ENCODE peak calls at places on chromosomes 13 and 19, in eight cellular contexts. L, E, K, O, S, X, I and D are unnamed samples.
A peak's percentile ranks its signal among the peaks of the same experiment; 100 is the strongest.

GRCh38 chr13:84362777-84363176 is 480.5 kb upstream of the SLITRK1 start:
- DNase-seq in K (no peak), X (no peak), E (no peak), L (no peak), O (no peak), S (peak; percentile 6), I (no peak), D (no peak)

GRCh38 chr19:15265214-15265613 is 33.0 kb upstream of the EPHX3 start:
- DNase-seq in E (peak; percentile 4), L (no peak), X (no peak), I (no peak), S (no peak), K (no peak), O (no peak), D (no peak)

GRCh38 chr13:23570931-23571330 is 719 bp downstream of the TNFRSF19 start:
- DNase-seq in L (no peak), K (no peak), O (no peak), S (peak; percentile 13), I (no peak), E (no peak), X (peak; percentile 35), D (no peak)

GRCh38 chr19:7911509-7912143 is 3.0 kb upstream of the TGFBR3L start:
- DNase-seq in K (no peak), X (no peak), S (no peak), E (no peak), L (no peak), O (peak; percentile 11), I (no peak), D (no peak)

GRCh38 chr13:46913757-46914156 is 16.9 kb upstream of the HTR2A start:
- DNase-seq in X (no peak), O (no peak), S (peak; percentile 38), E (no peak), L (no peak), I (no peak), K (no peak), D (no peak)

GRCh38 chr13:45367358-45367757 is 26.4 kb upstream of the TPT1 start:
- DNase-seq in K (peak; percentile 29), L (peak; percentile 63), S (peak; percentile 94), E (no peak), O (no peak), X (peak; percentile 80), I (peak; percentile 82), D (no peak)

GRCh38 chr13:72920097-72920496 is 138.2 kb downstream of the PIBF1 start:
- DNase-seq in E (no peak), K (no peak), L (no peak), I (no peak), O (no peak), S (peak; percentile 42), X (no peak), D (no peak)

GRCh38 chr13:43831088-43831487 is 44.3 kb upstream of the ENOX1 start:
- DNase-seq in O (no peak), X (no peak), S (peak; percentile 48), L (no peak), K (no peak), E (no peak), I (no peak), D (no peak)

GRCh38 chr13:37127706-37128241 is 22.3 kb upstream of the CSNK1A1L start:
- DNase-seq in O (no peak), E (no peak), X (no peak), S (peak; percentile 85), I (no peak), L (no peak), K (no peak), D (peak; percentile 56)

GRCh38 chr13:23044906-23045305 is 135.9 kb upstream of the SGCG start:
- DNase-seq in O (no peak), I (no peak), X (no peak), K (no peak), E (no peak), S (no peak), L (no peak), D (no peak)

GRCh38 chr13:52051400-52051799 is 26.9 kb downstream of the UTP14C start:
- DNase-seq in I (no peak), X (no peak), L (no peak), O (no peak), E (no peak), S (no peak), K (no peak), D (no peak)

GRCh38 chr13:39062004-39062403 is 23.7 kb downstream of the NHLRC3 start:
- DNase-seq in O (no peak), X (no peak), L (no peak), K (no peak), E (no peak), S (no peak), I (no peak), D (no peak)

GRCh38 chr13:68927387-68928026 is 1180.1 kb upstream of the ATXN8OS start:
- DNase-seq in I (no peak), S (no peak), K (no peak), O (no peak), L (no peak), X (peak; percentile 70), E (peak; percentile 52), D (no peak)

GRCh38 chr19:8571006-8571411 is 6.2 kb downstream of the MYO1F start:
- DNase-seq in X (no peak), K (no peak), I (peak; percentile 38), O (no peak), E (no peak), L (no peak), S (peak; percentile 92), D (no peak)

GRCh38 chr13:89150362-89150761 is 1479.2 kb downstream of the SLITRK5 start:
- DNase-seq in S (no peak), K (no peak), L (no peak), I (no peak), E (no peak), O (no peak), X (peak; percentile 46), D (no peak)

GRCh38 chr13:99660101-99660500 is 158.8 kb downstream of the TM9SF2 start:
- DNase-seq in K (no peak), L (no peak), E (no peak), X (no peak), S (no peak), I (no peak), O (no peak), D (no peak)

GRCh38 chr19:10230155-10230903 is 802 bp downstream of the S1PR2 start:
- DNase-seq in S (peak; percentile 68), I (peak; percentile 67), X (peak; percentile 67), K (no peak), E (peak; percentile 37), L (peak; percentile 57), O (peak; percentile 72), D (no peak)

GRCh38 chr19:13042443-13043130 is 47.3 kb downstream of the NFIX start:
- DNase-seq in X (no peak), I (no peak), K (no peak), L (no peak), E (no peak), O (no peak), S (peak; percentile 65), D (no peak)

GRCh38 chr19:13038306-13039210 is 43.3 kb downstream of the NFIX start:
- DNase-seq in L (no peak), O (no peak), I (no peak), S (peak; percentile 4), E (no peak), K (no peak), X (no peak), D (no peak)

GRCh38 chr19:13040232-13040915 is 45.1 kb downstream of the NFIX start:
- DNase-seq in X (no peak), E (no peak), O (no peak), L (no peak), I (no peak), K (no peak), S (peak; percentile 35), D (no peak)

GRCh38 chr19:13039211-13039789 is 44.0 kb downstream of the NFIX start:
- DNase-seq in O (no peak), X (no peak), L (no peak), E (no peak), I (no peak), S (peak; percentile 36), K (no peak), D (no peak)

GRCh38 chr19:13040916-13041292 is 45.6 kb downstream of the NFIX start:
- DNase-seq in L (no peak), E (no peak), K (no peak), O (no peak), I (no peak), X (no peak), S (peak; percentile 28), D (no peak)
- H3K4me3 ChIP-seq in L (no peak overlapping the region), E (no peak overlapping the region), K (peak overlapping the region; percentile 25), O (no peak overlapping the region), I (no peak overlapping the region), X (no peak overlapping the region), S (no peak overlapping the region), D (no peak overlapping the region)

DNA sequence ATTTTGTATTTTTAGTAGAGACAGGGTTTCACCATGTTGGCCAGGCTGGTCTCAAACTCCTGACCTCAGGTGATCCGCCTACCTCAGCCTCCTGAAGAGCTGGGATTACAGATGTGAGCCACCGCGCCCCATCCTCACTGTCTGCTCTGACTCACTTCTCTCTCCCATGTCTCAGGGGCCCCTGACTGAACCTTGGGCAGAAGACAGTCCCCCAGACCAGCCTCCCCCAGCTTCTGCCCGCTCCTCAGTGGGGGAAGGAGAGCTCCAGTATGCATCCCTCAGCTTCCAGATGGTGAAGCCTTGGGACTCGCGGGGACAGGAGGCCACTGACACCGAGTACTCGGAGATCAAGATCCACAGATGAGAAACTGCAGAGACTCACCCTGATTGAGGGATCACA is 5.0 kb downstream of the SIGLEC9 start:
- DNase-seq in L (no peak), S (no peak), E (no peak), X (no peak), O (no peak), I (no peak), K (no peak), D (no peak)
- H3K4me3 ChIP-seq in L (no peak overlapping the region), S (no peak overlapping the region), E (no peak overlapping the region), X (no peak overlapping the region), O (no peak overlapping the region), I (no peak overlapping the region), K (no peak overlapping the region), D (no peak overlapping the region)

GRCh38 chr13:80604094-80604493 is 263.2 kb upstream of the SPRY2 start:
- DNase-seq in S (no peak), O (no peak), X (no peak), I (no peak), E (no peak), K (no peak), L (no peak), D (no peak)
- H3K4me3 ChIP-seq in S (no peak overlapping the region), O (no peak overlapping the region), X (no peak overlapping the region), I (no peak overlapping the region), E (no peak overlapping the region), K (no peak overlapping the region), L (no peak overlapping the region), D (no peak overlapping the region)

GRCh38 chr19:1857648-1858326 is 5.6 kb downstream of the KLF16 start:
- DNase-seq in K (no peak), X (no peak), E (no peak), I (peak; percentile 94), S (no peak), L (no peak), O (no peak), D (no peak)

GRCh38 chr19:1860821-1861598 is 2.4 kb downstream of the KLF16 start:
- DNase-seq in O (no peak), S (no peak), E (no peak), X (no peak), L (no peak), K (no peak), I (peak; percentile 40), D (no peak)

GRCh38 chr19:1858412-1859081 is 4.8 kb downstream of the KLF16 start:
- DNase-seq in E (no peak), K (no peak), I (no peak), X (no peak), S (no peak), O (no peak), L (no peak), D (no peak)

GRCh38 chr19:1860133-1860775 is 3.1 kb downstream of the KLF16 start:
- DNase-seq in S (peak; percentile 96), L (peak; percentile 72), I (peak; percentile 81), E (peak; percentile 67), X (peak; percentile 94), O (peak; percentile 82), K (no peak), D (no peak)

GRCh38 chr19:1859319-1859718 is 4.1 kb downstream of the KLF16 start:
- DNase-seq in K (no peak), E (peak; percentile 87), L (no peak), I (no peak), O (no peak), S (no peak), X (no peak), D (no peak)
- H3K4me3 ChIP-seq in K (no peak overlapping the region), E (peak overlapping the region; percentile 20), L (peak overlapping the region; percentile 21), I (no peak overlapping the region), O (no peak overlapping the region), S (peak overlapping the region; percentile 91), X (no peak overlapping the region), D (no peak overlapping the region)